ENCODE peak calls at places on chromosome X, in seven cellular contexts. A is PC-3, J is breast epithelium, S is fibroblast of lung, U is tibial nerve, O is Peyer's patch, M is GM12878. D is an unnamed sample. For H3K4me1, the result is how much of the 10 kb centered on the place peaks cover.

GRCh38 chrX:5236096-5236495 is 992.6 kb downstream of the NLGN4X start:
- DNase-seq in S (no peak), A (peak), U (no peak), O (no peak), M (no peak), J (no peak), D (no peak)

GRCh38 chrX:44997888-44998287 is 124.9 kb downstream of the KDM6A start:
- DNase-seq in U (no peak), J (no peak), M (peak), S (no peak), A (no peak), O (no peak), D (no peak)

GRCh38 chrX:18983711-18984380 is at the start of gene PHKA2:
- DNase-seq in A (peak), U (peak), S (peak), J (peak), M (no peak), O (peak), D (peak)

GRCh38 chrX:17859609-17860178 is 1.4 kb downstream of the RAI2 start:
- DNase-seq in S (no peak), A (no peak), J (peak), O (no peak), M (no peak), U (no peak), D (no peak)

GRCh38 chrX:70454441-70455365 is 10.1 kb downstream of the DLG3 start:
- DNase-seq in J (peak), M (no peak), U (peak), A (peak), O (peak), S (peak), D (peak)

GRCh38 chrX:310621-311155 is 7.9 kb downstream of the GTPBP6 start:
- DNase-seq in U (no peak), S (no peak), A (no peak), O (no peak), M (no peak), J (no peak), D (peak)

GRCh38 chrX:13893826-13894225 is 76.9 kb upstream of the GPM6B start:
- DNase-seq in S (no peak), M (no peak), J (no peak), A (no peak), U (no peak), O (no peak), D (no peak)

GRCh38 chrX:30887721-30888120 is 1.3 kb downstream of the TAB3 start:
- DNase-seq in M (no peak), U (no peak), O (no peak), J (no peak), S (no peak), A (no peak), D (no peak)

GRCh38 chrX:37998586-37999267 is 7.6 kb upstream of the SYTL5 start:
- DNase-seq in M (no peak), O (no peak), S (peak), J (no peak), A (peak), U (no peak), D (no peak)

GRCh38 chrX:151825927-151826471 is 86.7 kb upstream of the MAGEA4 start:
- DNase-seq in A (peak), O (no peak), J (no peak), S (peak), M (no peak), U (peak), D (peak)

GRCh38 chrX:48492293-48492910 is 16.4 kb upstream of the PORCN start:
- DNase-seq in M (no peak), J (no peak), A (peak), U (no peak), O (no peak), S (no peak), D (no peak)

GRCh38 chrX:120213438-120214265 is 37.0 kb upstream of the ZBTB33 start:
- DNase-seq in S (peak), M (peak), A (peak), J (no peak), U (peak), O (no peak), D (peak)

GRCh38 chrX:136789856-136790255 is 9.1 kb upstream of the ARHGEF6 start:
- DNase-seq in A (peak), J (no peak), S (no peak), O (no peak), M (no peak), U (no peak), D (no peak)

GRCh38 chrX:41092776-41093175 is 7.5 kb downstream of the USP9X start:
- DNase-seq in M (no peak), J (no peak), S (no peak), U (no peak), A (no peak), O (no peak), D (no peak)
- H3K4me1 ChIP-seq in M (under half), J (under half), S (under half), U (under half), A (under half), O (under half), D (under half)

DNA sequence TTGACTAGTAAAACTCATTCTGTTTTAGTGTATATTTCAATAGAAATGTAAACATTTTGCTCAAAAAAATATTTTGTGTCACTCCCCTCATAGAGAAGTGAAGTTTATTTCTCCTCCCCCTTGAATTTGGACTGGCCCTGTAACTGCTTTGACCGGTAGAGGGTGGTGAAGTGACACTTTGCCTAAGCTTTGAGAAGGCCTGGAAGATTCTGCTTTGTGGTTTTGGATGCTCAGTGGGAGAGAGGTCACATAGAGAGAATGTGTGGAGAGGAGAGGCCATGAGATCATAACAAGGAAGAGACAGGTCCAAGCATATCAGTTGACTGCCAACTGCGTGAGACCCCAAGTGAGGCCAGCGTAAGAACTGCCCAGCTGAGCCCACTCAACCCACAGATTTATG is 19.1 kb upstream of the ARX start:
- DNase-seq in J (no peak), A (peak), M (no peak), O (no peak), S (peak), U (no peak), D (no peak)
- TF ChIP-seq CTCF in J (no peak), A (peak), M (no peak), O (no peak), S (peak), U (no peak), D (no peak)

GRCh38 chrX:109389917-109390316 is 92.0 kb downstream of the GUCY2F start:
- DNase-seq in U (no peak), O (no peak), A (no peak), J (no peak), M (no peak), S (no peak), D (no peak)

GRCh38 chrX:109393859-109394258 is 88.0 kb downstream of the GUCY2F start:
- DNase-seq in M (no peak), A (peak), S (no peak), J (no peak), U (no peak), O (no peak), D (no peak)

GRCh38 chrX:109390556-109390955 is 91.3 kb downstream of the GUCY2F start:
- DNase-seq in S (no peak), A (no peak), J (no peak), M (no peak), O (no peak), U (no peak), D (no peak)

DNA sequence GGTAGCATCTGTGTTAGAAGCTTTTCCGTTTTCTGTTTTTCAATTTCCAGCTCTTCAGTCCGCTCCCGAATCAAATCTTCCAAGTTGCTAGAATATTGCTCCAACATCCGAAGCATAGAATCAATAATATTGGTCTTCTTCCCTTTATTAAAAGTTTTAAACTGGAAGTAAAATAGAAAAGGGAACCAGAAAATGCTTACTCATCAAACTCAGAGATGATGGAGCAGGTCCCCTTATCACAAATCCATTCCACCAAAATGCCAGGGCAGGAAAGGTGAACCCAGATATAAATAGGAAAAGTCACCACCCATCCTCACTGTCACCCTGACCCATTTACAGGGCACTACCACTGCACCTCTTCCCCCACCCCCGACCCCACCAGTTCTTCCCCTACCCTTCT is 89.0 kb downstream of the GUCY2F start:
- DNase-seq in S (no peak), O (no peak), M (no peak), A (no peak), J (no peak), U (no peak), D (no peak)
- H3K4me1 ChIP-seq in S (under half), O (under half), M (under half), A (under half), J (under half), U (under half), D (under half)

GRCh38 chrX:77434949-77435348 is 12.2 kb upstream of the FGF16 start:
- DNase-seq in J (no peak), O (no peak), S (no peak), A (peak), U (no peak), M (no peak), D (no peak)
- TF ChIP-seq CTCF in J (no peak), O (no peak), S (no peak), A (no peak), U (no peak), M (no peak), D (no peak)

GRCh38 chrX:2549874-2550273 is 49.1 kb upstream of the DHRSX start:
- DNase-seq in M (no peak), A (no peak), J (no peak), S (no peak), U (no peak), O (no peak), D (no peak)

GRCh38 chrX:2552621-2553297 is 52.0 kb upstream of the DHRSX start:
- DNase-seq in S (no peak), O (no peak), J (no peak), M (no peak), U (peak), A (peak), D (no peak)

GRCh38 chrX:2548731-2549423 is 48.1 kb upstream of the DHRSX start:
- DNase-seq in O (no peak), M (no peak), U (no peak), J (no peak), S (no peak), A (no peak), D (no peak)

GRCh38 chrX:2547746-2548145 is 47.0 kb upstream of the DHRSX start:
- DNase-seq in M (no peak), U (no peak), J (no peak), A (no peak), S (no peak), O (no peak), D (no peak)

GRCh38 chrX:2550288-2551020 is 49.7 kb upstream of the DHRSX start:
- DNase-seq in A (no peak), O (no peak), U (no peak), J (no peak), M (no peak), S (no peak), D (no peak)
- H3K4me1 ChIP-seq in A (under half), O (under half), U (under half), J (under half), M (under half), S (under half), D (under half)

GRCh38 chrX:107676559-107677378 is 48.5 kb downstream of the PRPS1 start:
- DNase-seq in U (peak), A (peak), S (peak), J (peak), M (no peak), O (peak), D (peak)

GRCh38 chrX:107677501-107677901 is 49.2 kb downstream of the PRPS1 start:
- DNase-seq in J (peak), S (peak), O (no peak), M (no peak), A (peak), U (no peak), D (no peak)

GRCh38 chrX:107675823-107676555 is 47.7 kb downstream of the PRPS1 start:
- DNase-seq in A (no peak), M (no peak), S (peak), J (no peak), U (peak), O (no peak), D (no peak)

GRCh38 chrX:107677909-107678308 is 49.6 kb downstream of the PRPS1 start:
- DNase-seq in M (no peak), S (no peak), J (no peak), A (no peak), U (no peak), O (no peak), D (no peak)

GRCh38 chrX:107678957-107679740 is 50.8 kb downstream of the PRPS1 start:
- DNase-seq in S (peak), J (peak), U (peak), A (no peak), O (peak), M (no peak), D (peak)
- TF ChIP-seq CTCF in S (no peak), J (no peak), U (no peak), A (no peak), O (no peak), M (no peak), D (no peak)

GRCh38 chrX:114210879-114211278 is 373.0 kb upstream of the HTR2C start:
- DNase-seq in M (no peak), U (no peak), J (no peak), A (no peak), S (no peak), O (no peak), D (no peak)
- H3K4me1 ChIP-seq in M (under half), U (under half), J (under half), A (under half), S (under half), O (under half), D (under half)

D was measured in mucosa of descending colon.